ENCODE peak calls at places on chromosomes 3 and 15, in four cellular contexts. Z is T-helper 2 cell, M is MM.1S, J is heart left ventricle. L is an unnamed sample.

GRCh38 chr15:47506543-47507090 is 210.7 kb upstream of the SEMA6D start:
- DNase-seq in Z (no peak), M (no peak), J (no peak), L (no peak)

GRCh38 chr15:64774556-64775523 is 549 bp downstream of the RBPMS2 start:
- DNase-seq in Z (no peak), M (no peak), J (peak), L (peak)

GRCh38 chr3:32303051-32303786 is 64.7 kb downstream of the CMTM8 start:
- DNase-seq in Z (no peak), M (no peak), J (no peak), L (no peak)

GRCh38 chr3:162984752-162985151 is 1488.1 kb downstream of the OTOL1 start:
- DNase-seq in Z (no peak), M (no peak), J (no peak), L (no peak)

GRCh38 chr15:90362936-90363212 is 10.8 kb downstream of the ZNF774 start:
- DNase-seq in Z (no peak), M (no peak), J (no peak), L (no peak)

GRCh38 chr3:156217674-156218352 is 97.4 kb downstream of the KCNAB1 start:
- DNase-seq in Z (no peak), M (no peak), J (peak), L (no peak)

GRCh38 chr3:81352867-81353266 is 408.6 kb downstream of the GBE1 start:
- DNase-seq in Z (no peak), M (peak), J (no peak), L (peak)

GRCh38 chr3:188198760-188199327 is 44.9 kb downstream of the LPP start:
- DNase-seq in Z (no peak), M (no peak), J (no peak), L (no peak)

GRCh38 chr15:89341316-89342005 is 6.8 kb upstream of the POLG start:
- DNase-seq in Z (no peak), M (no peak), J (no peak), L (no peak)

GRCh38 chr3:97510795-97511194 is 253.8 kb upstream of the ARL6 start:
- DNase-seq in Z (no peak), M (no peak), J (no peak), L (no peak)

GRCh38 chr3:73236867-73237266 is 175.4 kb downstream of the EBLN2 start:
- DNase-seq in Z (no peak), M (no peak), J (no peak), L (no peak)

GRCh38 chr15:40087991-40088928 is 20.4 kb downstream of the BMF start:
- DNase-seq in Z (no peak), M (no peak), J (no peak), L (peak)

GRCh38 chr15:27668471-27669220 is 430.5 kb downstream of the OCA2 start:
- DNase-seq in Z (no peak), M (no peak), J (no peak), L (no peak)

GRCh38 chr3:49937081-49937480 is 2.9 kb upstream of the RBM6 start:
- DNase-seq in Z (no peak), M (no peak), J (no peak), L (no peak)

GRCh38 chr3:72510247-72510646 is 338.0 kb downstream of the SHQ1 start:
- DNase-seq in Z (no peak), M (no peak), J (no peak), L (no peak)

GRCh38 chr3:30201715-30202114 is 404.7 kb upstream of the TGFBR2 start:
- DNase-seq in Z (no peak), M (no peak), J (no peak), L (no peak)

GRCh38 chr3:197026481-197026866 is 3.1 kb downstream of the MELTF start:
- DNase-seq in Z (no peak), M (no peak), J (peak), L (peak)

GRCh38 chr15:42037650-42038049 is 16.8 kb upstream of the PLA2G4E start:
- DNase-seq in Z (no peak), M (no peak), J (no peak), L (no peak)

GRCh38 chr3:41239587-41239986 is 40.3 kb downstream of the CTNNB1 start:
- DNase-seq in Z (no peak), M (no peak), J (no peak), L (no peak)

GRCh38 chr3:137792633-137793271 is 28.6 kb downstream of the SOX14 start:
- DNase-seq in Z (no peak), M (peak), J (no peak), L (no peak)

GRCh38 chr15:74259821-74260502 is 23.8 kb downstream of the CCDC33 start:
- DNase-seq in Z (no peak), M (no peak), J (no peak), L (no peak)

GRCh38 chr3:191721983-191722382 is 261.0 kb downstream of the PYDC2 start:
- DNase-seq in Z (no peak), M (no peak), J (no peak), L (no peak)

GRCh38 chr15:60162251-60162650 is 158.1 kb downstream of the FOXB1 start:
- DNase-seq in Z (no peak), M (no peak), J (no peak), L (no peak)

GRCh38 chr3:10292505-10293419 is at the start of gene GHRL:
- DNase-seq in Z (no peak), M (no peak), J (no peak), L (no peak)

GRCh38 chr15:89754361-89755154 is 3.5 kb upstream of the MESP1 start:
- DNase-seq in Z (no peak), M (no peak), J (no peak), L (no peak)

GRCh38 chr3:55742027-55742710 is 255.1 kb upstream of the WNT5A start:
- DNase-seq in Z (no peak), M (no peak), J (no peak), L (no peak)

GRCh38 chr3:48446043-48446424 is 503 bp upstream of the ATRIP start:
- DNase-seq in Z (no peak), M (no peak), J (no peak), L (no peak)

GRCh38 chr3:186670148-186670547 is 4.3 kb downstream of the HRG start:
- DNase-seq in Z (no peak), M (no peak), J (no peak), L (no peak)

GRCh38 chr3:187150599-187150998 is 11.3 kb upstream of the RPL39L start:
- DNase-seq in Z (peak), M (peak), J (peak), L (no peak)

GRCh38 chr15:97806731-97807130 is 153.8 kb upstream of the ARRDC4 start:
- DNase-seq in Z (no peak), M (no peak), J (no peak), L (no peak)

GRCh38 chr3:32082727-32083126 is 23.7 kb upstream of the GPD1L start:
- DNase-seq in Z (no peak), M (no peak), J (no peak), L (no peak)

GRCh38 chr3:127406309-127407025 is 118.6 kb upstream of the PRR20G start:
- DNase-seq in Z (no peak), M (peak), J (peak), L (no peak)

GRCh38 chr15:80887148-80887547 is 102.5 kb downstream of the MESD start:
- DNase-seq in Z (no peak), M (no peak), J (no peak), L (no peak)

GRCh38 chr15:82942691-82943090 is 9.8 kb downstream of the HOMER2 start:
- DNase-seq in Z (no peak), M (no peak), J (no peak), L (no peak)

GRCh38 chr15:70235347-70235746 is 137.6 kb upstream of the TLE3 start:
- DNase-seq in Z (no peak), M (no peak), J (no peak), L (no peak)

L was measured in right cardiac atrium.